ENCODE peak calls at places on chromosomes 2 and 18, in ten cellular contexts. Z, H, P, F, W, A, O, I, Q and G are unnamed samples.

GRCh38 chr2:238895901-238896600 is 48.2 kb downstream of the TWIST2 start:
- DNase-seq in Z (peak), H (no peak), P (no peak), F (peak), W (no peak), A (no peak), O (no peak), I (no peak), Q (peak), G (no peak)

GRCh38 chr2:163551974-163552373 is 183.8 kb downstream of the FIGN start:
- DNase-seq in Z (no peak), H (no peak), P (no peak), F (no peak), W (no peak), A (no peak), O (no peak), I (no peak), Q (no peak), G (no peak)

GRCh38 chr2:61658841-61659780 is 121.0 kb upstream of the XPO1 start:
- DNase-seq in Z (peak), H (no peak), P (no peak), F (peak), W (no peak), A (no peak), O (peak), I (no peak), Q (peak), G (no peak)

GRCh38 chr18:32802606-32803451 is 30.0 kb upstream of the KLHL14 start:
- DNase-seq in Z (no peak), H (no peak), P (no peak), F (no peak), W (peak), A (no peak), O (no peak), I (no peak), Q (no peak), G (no peak)

GRCh38 chr18:48951448-48952286 is 902 bp upstream of the SMAD7 start:
- DNase-seq in Z (peak), H (peak), P (peak), F (peak), W (peak), A (peak), O (peak), I (peak), Q (peak), G (no peak)

GRCh38 chr2:192700934-192701333 is 506.2 kb upstream of the TMEFF2 start:
- DNase-seq in Z (no peak), H (no peak), P (no peak), F (no peak), W (no peak), A (no peak), O (no peak), I (no peak), Q (no peak), G (no peak)

GRCh38 chr2:47803363-47803762 is 20.4 kb downstream of the MSH6 start:
- DNase-seq in Z (no peak), H (no peak), P (no peak), F (no peak), W (no peak), A (no peak), O (no peak), I (no peak), Q (no peak), G (no peak)

GRCh38 chr2:232170391-232170790 is 208.2 kb upstream of the ALPP start:
- DNase-seq in Z (no peak), H (no peak), P (no peak), F (no peak), W (no peak), A (no peak), O (no peak), I (no peak), Q (no peak), G (no peak)

GRCh38 chr2:120675460-120676130 is 60.1 kb upstream of the GLI2 start:
- DNase-seq in Z (peak), H (no peak), P (no peak), F (peak), W (peak), A (peak), O (peak), I (peak), Q (peak), G (no peak)

GRCh38 chr2:139366659-139367058 is 586.5 kb upstream of the NXPH2 start:
- DNase-seq in Z (no peak), H (no peak), P (no peak), F (no peak), W (no peak), A (no peak), O (no peak), I (no peak), Q (no peak), G (no peak)

GRCh38 chr2:159750873-159751272 is 38.6 kb downstream of the MARCHF7 start:
- DNase-seq in Z (no peak), H (no peak), P (no peak), F (no peak), W (no peak), A (no peak), O (no peak), I (no peak), Q (no peak), G (no peak)

GRCh38 chr2:101340141-101340541 is 31.6 kb upstream of the RNF149 start:
- DNase-seq in Z (no peak), H (no peak), P (no peak), F (no peak), W (no peak), A (no peak), O (no peak), I (no peak), Q (no peak), G (no peak)

GRCh38 chr2:25618676-25619075 is 54.7 kb downstream of the DTNB start:
- DNase-seq in Z (peak), H (no peak), P (no peak), F (peak), W (no peak), A (no peak), O (no peak), I (no peak), Q (no peak), G (no peak)

GRCh38 chr2:239551206-239551605 is 150.4 kb upstream of the HDAC4 start:
- DNase-seq in Z (no peak), H (no peak), P (no peak), F (no peak), W (no peak), A (no peak), O (no peak), I (no peak), Q (no peak), G (no peak)

GRCh38 chr2:14614011-14614410 is 18.5 kb upstream of the LRATD1 start:
- DNase-seq in Z (no peak), H (no peak), P (no peak), F (no peak), W (no peak), A (no peak), O (no peak), I (no peak), Q (no peak), G (no peak)

GRCh38 chr2:57181315-57182038 is 865.1 kb upstream of the VRK2 start:
- DNase-seq in Z (peak), H (no peak), P (no peak), F (peak), W (no peak), A (no peak), O (no peak), I (no peak), Q (no peak), G (no peak)

GRCh38 chr18:62634991-62635630 is 80.2 kb upstream of the PHLPP1 start:
- DNase-seq in Z (no peak), H (no peak), P (no peak), F (peak), W (no peak), A (no peak), O (no peak), I (no peak), Q (no peak), G (no peak)

GRCh38 chr2:176415156-176415870 is 146.1 kb downstream of the MTX2 start:
- DNase-seq in Z (no peak), H (no peak), P (no peak), F (no peak), W (no peak), A (no peak), O (no peak), I (no peak), Q (no peak), G (no peak)